ENCODE peak calls at places on chromosomes 2 and 18, in nine cellular contexts. One of them, this sample, is unnamed.

GRCh38 chr2:95262896-95263542 is 11.2 kb upstream of the PROM2 start:
- DNase-seq in WTC11: no peak
- DNase-seq in fibroblast of mammary gland: no peak
- DNase-seq in B cell: no peak
- DNase-seq in progenitor cell of endocrine pancreas: no peak
- DNase-seq in K562: no peak
- DNase-seq in uterus: no peak
- DNase-seq in neural progenitor cell: no peak
- DNase-seq in HL-60: no peak
- DNase-seq in this sample: no peak

GRCh38 chr2:43285987-43286386 is 59.6 kb upstream of the ZFP36L2 start:
- DNase-seq in HL-60: no peak
- DNase-seq in uterus: no peak
- DNase-seq in K562: no peak
- DNase-seq in WTC11: no peak
- DNase-seq in progenitor cell of endocrine pancreas: no peak
- DNase-seq in neural progenitor cell: no peak
- DNase-seq in B cell: no peak
- DNase-seq in fibroblast of mammary gland: no peak
- DNase-seq in this sample: no peak

GRCh38 chr2:439077-439476 is 151.2 kb upstream of the ALKAL2 start:
- DNase-seq in neural progenitor cell: peak
- DNase-seq in K562: no peak
- DNase-seq in progenitor cell of endocrine pancreas: no peak
- DNase-seq in HL-60: no peak
- DNase-seq in B cell: no peak
- DNase-seq in WTC11: no peak
- DNase-seq in uterus: no peak
- DNase-seq in fibroblast of mammary gland: no peak
- DNase-seq in this sample: no peak

GRCh38 chr18:832085-832681 is 20.1 kb upstream of the YES1 start:
- DNase-seq in uterus: no peak
- DNase-seq in fibroblast of mammary gland: no peak
- DNase-seq in HL-60: peak
- DNase-seq in neural progenitor cell: peak
- DNase-seq in K562: peak
- DNase-seq in B cell: no peak
- DNase-seq in progenitor cell of endocrine pancreas: no peak
- DNase-seq in WTC11: peak
- DNase-seq in this sample: no peak

GRCh38 chr2:160063266-160063665 is 851 bp upstream of the PLA2R1 start:
- DNase-seq in progenitor cell of endocrine pancreas: no peak
- DNase-seq in WTC11: no peak
- DNase-seq in fibroblast of mammary gland: no peak
- DNase-seq in uterus: no peak
- DNase-seq in HL-60: no peak
- DNase-seq in neural progenitor cell: no peak
- DNase-seq in K562: no peak
- DNase-seq in B cell: no peak
- DNase-seq in this sample: no peak

GRCh38 chr2:160582481-160583161 is 89.0 kb upstream of the RBMS1 start:
- DNase-seq in progenitor cell of endocrine pancreas: no peak
- DNase-seq in uterus: peak
- DNase-seq in fibroblast of mammary gland: peak
- DNase-seq in K562: no peak
- DNase-seq in HL-60: no peak
- DNase-seq in WTC11: no peak
- DNase-seq in B cell: no peak
- DNase-seq in neural progenitor cell: peak
- DNase-seq in this sample: no peak

GRCh38 chr2:144320491-144320890 is 199.4 kb downstream of the ZEB2 start:
- DNase-seq in progenitor cell of endocrine pancreas: no peak
- DNase-seq in K562: no peak
- DNase-seq in uterus: no peak
- DNase-seq in B cell: peak
- DNase-seq in fibroblast of mammary gland: peak
- DNase-seq in HL-60: peak
- DNase-seq in WTC11: no peak
- DNase-seq in neural progenitor cell: no peak
- DNase-seq in this sample: no peak

GRCh38 chr2:206256711-206257110 is 17.8 kb upstream of the ZDBF2 start:
- DNase-seq in WTC11: no peak
- DNase-seq in uterus: no peak
- DNase-seq in neural progenitor cell: peak
- DNase-seq in B cell: no peak
- DNase-seq in K562: no peak
- DNase-seq in fibroblast of mammary gland: no peak
- DNase-seq in HL-60: no peak
- DNase-seq in progenitor cell of endocrine pancreas: no peak
- DNase-seq in this sample: no peak

GRCh38 chr2:129759186-129760010 is 220.1 kb upstream of the RAB6C start:
- DNase-seq in fibroblast of mammary gland: no peak
- DNase-seq in progenitor cell of endocrine pancreas: no peak
- DNase-seq in HL-60: no peak
- DNase-seq in B cell: no peak
- DNase-seq in neural progenitor cell: no peak
- DNase-seq in uterus: no peak
- DNase-seq in K562: no peak
- DNase-seq in WTC11: no peak
- DNase-seq in this sample: no peak

GRCh38 chr18:61435064-61435652 is 101.9 kb downstream of the CDH20 start:
- DNase-seq in B cell: no peak
- DNase-seq in HL-60: peak
- DNase-seq in WTC11: no peak
- DNase-seq in uterus: no peak
- DNase-seq in K562: peak
- DNase-seq in progenitor cell of endocrine pancreas: no peak
- DNase-seq in fibroblast of mammary gland: peak
- DNase-seq in neural progenitor cell: peak
- DNase-seq in this sample: peak

GRCh38 chr2:42829556-42830510 is 37.5 kb upstream of the HAAO start:
- DNase-seq in uterus: no peak
- DNase-seq in neural progenitor cell: no peak
- DNase-seq in fibroblast of mammary gland: no peak
- DNase-seq in progenitor cell of endocrine pancreas: no peak
- DNase-seq in HL-60: no peak
- DNase-seq in K562: no peak
- DNase-seq in B cell: no peak
- DNase-seq in WTC11: no peak
- DNase-seq in this sample: no peak

GRCh38 chr2:148560501-148560900 is 84.0 kb upstream of the EPC2 start:
- DNase-seq in HL-60: no peak
- DNase-seq in WTC11: no peak
- DNase-seq in progenitor cell of endocrine pancreas: no peak
- DNase-seq in K562: no peak
- DNase-seq in B cell: no peak
- DNase-seq in fibroblast of mammary gland: peak
- DNase-seq in uterus: no peak
- DNase-seq in neural progenitor cell: no peak
- DNase-seq in this sample: no peak

GRCh38 chr2:161237397-161238263 is 70.6 kb upstream of the PSMD14 start:
- DNase-seq in fibroblast of mammary gland: peak
- DNase-seq in HL-60: no peak
- DNase-seq in uterus: peak
- DNase-seq in K562: no peak
- DNase-seq in neural progenitor cell: peak
- DNase-seq in B cell: peak
- DNase-seq in WTC11: peak
- DNase-seq in progenitor cell of endocrine pancreas: peak
- DNase-seq in this sample: peak

GRCh38 chr2:108855194-108855593 is 68.6 kb downstream of the CCDC138 start:
- DNase-seq in progenitor cell of endocrine pancreas: no peak
- DNase-seq in WTC11: no peak
- DNase-seq in uterus: no peak
- DNase-seq in fibroblast of mammary gland: peak
- DNase-seq in B cell: no peak
- DNase-seq in neural progenitor cell: no peak
- DNase-seq in HL-60: no peak
- DNase-seq in K562: no peak
- DNase-seq in this sample: no peak

GRCh38 chr2:239600194-239600593 is 199.4 kb upstream of the HDAC4 start:
- DNase-seq in progenitor cell of endocrine pancreas: no peak
- DNase-seq in fibroblast of mammary gland: no peak
- DNase-seq in HL-60: no peak
- DNase-seq in uterus: no peak
- DNase-seq in K562: no peak
- DNase-seq in B cell: no peak
- DNase-seq in WTC11: no peak
- DNase-seq in neural progenitor cell: no peak
- DNase-seq in this sample: no peak

GRCh38 chr2:226362991-226363390 is 436.6 kb downstream of the IRS1 start:
- DNase-seq in HL-60: no peak
- DNase-seq in uterus: no peak
- DNase-seq in progenitor cell of endocrine pancreas: no peak
- DNase-seq in WTC11: no peak
- DNase-seq in K562: no peak
- DNase-seq in fibroblast of mammary gland: peak
- DNase-seq in B cell: no peak
- DNase-seq in neural progenitor cell: no peak
- DNase-seq in this sample: no peak

GRCh38 chr2:74712223-74713053 is 58.4 kb downstream of the SEMA4F start:
- DNase-seq in progenitor cell of endocrine pancreas: no peak
- DNase-seq in neural progenitor cell: no peak
- DNase-seq in WTC11: no peak
- DNase-seq in fibroblast of mammary gland: no peak
- DNase-seq in B cell: no peak
- DNase-seq in K562: no peak
- DNase-seq in uterus: no peak
- DNase-seq in HL-60: no peak
- DNase-seq in this sample: no peak

GRCh38 chr2:120305296-120305695 is 40.6 kb upstream of the INHBB start:
- DNase-seq in HL-60: no peak
- DNase-seq in neural progenitor cell: peak
- DNase-seq in B cell: no peak
- DNase-seq in WTC11: no peak
- DNase-seq in uterus: no peak
- DNase-seq in fibroblast of mammary gland: no peak
- DNase-seq in K562: peak
- DNase-seq in progenitor cell of endocrine pancreas: no peak
- DNase-seq in this sample: no peak
- TF ChIP-seq CTCF in HL-60: no peak
- TF ChIP-seq CTCF in neural progenitor cell: peak
- TF ChIP-seq CTCF in B cell: no peak
- TF ChIP-seq CTCF in WTC11: no peak
- TF ChIP-seq CTCF in uterus: no peak
- TF ChIP-seq CTCF in fibroblast of mammary gland: peak
- TF ChIP-seq CTCF in K562: peak
- TF ChIP-seq CTCF in progenitor cell of endocrine pancreas: peak
- TF ChIP-seq CTCF in this sample: peak

GRCh38 chr2:112795720-112796119 is 11.4 kb upstream of the IL1A start:
- DNase-seq in uterus: no peak
- DNase-seq in neural progenitor cell: no peak
- DNase-seq in fibroblast of mammary gland: no peak
- DNase-seq in B cell: no peak
- DNase-seq in WTC11: no peak
- DNase-seq in K562: no peak
- DNase-seq in progenitor cell of endocrine pancreas: peak
- DNase-seq in HL-60: peak
- DNase-seq in this sample: no peak
- TF ChIP-seq CTCF in uterus: no peak
- TF ChIP-seq CTCF in neural progenitor cell: no peak
- TF ChIP-seq CTCF in fibroblast of mammary gland: no peak
- TF ChIP-seq CTCF in B cell: no peak
- TF ChIP-seq CTCF in WTC11: no peak
- TF ChIP-seq CTCF in K562: no peak
- TF ChIP-seq CTCF in progenitor cell of endocrine pancreas: no peak
- TF ChIP-seq CTCF in HL-60: no peak
- TF ChIP-seq CTCF in this sample: no peak

DNA sequence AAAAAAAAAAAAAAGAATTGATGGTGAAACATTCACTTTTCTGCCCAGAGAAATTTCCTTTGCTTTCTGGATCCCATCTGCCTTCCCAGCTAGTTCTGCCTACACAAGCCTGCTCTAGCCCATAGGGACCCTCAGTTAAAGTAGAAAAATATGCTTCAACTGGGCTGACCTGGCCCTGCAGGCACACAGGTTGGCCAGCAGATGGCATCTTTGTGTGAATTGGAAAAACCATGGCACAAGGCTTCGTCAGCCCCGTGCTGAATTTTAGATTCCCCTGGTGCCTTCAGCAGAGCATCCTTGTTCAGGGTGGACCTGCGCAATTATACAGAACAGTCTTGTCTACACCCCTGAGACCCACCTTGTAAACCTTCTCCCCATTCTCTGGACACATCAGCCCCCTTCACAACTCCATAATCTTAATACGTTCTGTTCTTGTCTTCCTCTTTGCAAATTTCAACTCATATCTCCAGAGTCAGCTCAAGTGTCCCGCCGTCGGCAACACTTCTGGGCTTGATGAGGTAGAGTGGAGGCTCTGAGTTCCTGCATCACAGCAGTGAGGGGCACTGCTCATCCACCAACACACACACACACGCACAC is 114.5 kb downstream of the INSIG2 start:
- DNase-seq in uterus: no peak
- DNase-seq in progenitor cell of endocrine pancreas: peak
- DNase-seq in HL-60: peak
- DNase-seq in K562: peak
- DNase-seq in B cell: peak
- DNase-seq in WTC11: peak
- DNase-seq in fibroblast of mammary gland: peak
- DNase-seq in neural progenitor cell: peak
- DNase-seq in this sample: no peak
- TF ChIP-seq CTCF in uterus: peak
- TF ChIP-seq CTCF in progenitor cell of endocrine pancreas: peak
- TF ChIP-seq CTCF in HL-60: peak
- TF ChIP-seq CTCF in K562: peak
- TF ChIP-seq CTCF in B cell: peak
- TF ChIP-seq CTCF in WTC11: peak
- TF ChIP-seq CTCF in fibroblast of mammary gland: peak
- TF ChIP-seq CTCF in neural progenitor cell: peak
- TF ChIP-seq CTCF in this sample: peak

GRCh38 chr18:3151379-3152264 is 68.1 kb downstream of the MYOM1 start:
- DNase-seq in B cell: no peak
- DNase-seq in progenitor cell of endocrine pancreas: no peak
- DNase-seq in HL-60: peak
- DNase-seq in fibroblast of mammary gland: peak
- DNase-seq in WTC11: no peak
- DNase-seq in neural progenitor cell: peak
- DNase-seq in K562: peak
- DNase-seq in uterus: no peak
- DNase-seq in this sample: peak

GRCh38 chr18:3150274-3150673 is 69.5 kb downstream of the MYOM1 start:
- DNase-seq in HL-60: no peak
- DNase-seq in WTC11: no peak
- DNase-seq in uterus: no peak
- DNase-seq in K562: no peak
- DNase-seq in fibroblast of mammary gland: no peak
- DNase-seq in B cell: no peak
- DNase-seq in progenitor cell of endocrine pancreas: no peak
- DNase-seq in neural progenitor cell: no peak
- DNase-seq in this sample: no peak

GRCh38 chr18:3150688-3151087 is 69.1 kb downstream of the MYOM1 start:
- DNase-seq in B cell: no peak
- DNase-seq in fibroblast of mammary gland: no peak
- DNase-seq in K562: no peak
- DNase-seq in uterus: no peak
- DNase-seq in progenitor cell of endocrine pancreas: no peak
- DNase-seq in WTC11: no peak
- DNase-seq in neural progenitor cell: no peak
- DNase-seq in HL-60: no peak
- DNase-seq in this sample: no peak

GRCh38 chr18:3148930-3149535 is 70.7 kb downstream of the MYOM1 start:
- DNase-seq in WTC11: no peak
- DNase-seq in neural progenitor cell: no peak
- DNase-seq in fibroblast of mammary gland: peak
- DNase-seq in uterus: no peak
- DNase-seq in B cell: no peak
- DNase-seq in progenitor cell of endocrine pancreas: no peak
- DNase-seq in K562: no peak
- DNase-seq in HL-60: no peak
- DNase-seq in this sample: no peak

GRCh38 chr18:3147935-3148554 is 71.7 kb downstream of the MYOM1 start:
- DNase-seq in B cell: no peak
- DNase-seq in K562: no peak
- DNase-seq in fibroblast of mammary gland: peak
- DNase-seq in progenitor cell of endocrine pancreas: no peak
- DNase-seq in WTC11: no peak
- DNase-seq in HL-60: no peak
- DNase-seq in neural progenitor cell: no peak
- DNase-seq in uterus: no peak
- DNase-seq in this sample: no peak
- TF ChIP-seq CTCF in B cell: no peak
- TF ChIP-seq CTCF in K562: no peak
- TF ChIP-seq CTCF in fibroblast of mammary gland: no peak
- TF ChIP-seq CTCF in progenitor cell of endocrine pancreas: no peak
- TF ChIP-seq CTCF in WTC11: no peak
- TF ChIP-seq CTCF in HL-60: no peak
- TF ChIP-seq CTCF in neural progenitor cell: no peak
- TF ChIP-seq CTCF in uterus: no peak
- TF ChIP-seq CTCF in this sample: no peak

This sample was measured in GM13977.